ENCODE peak calls at places on chromosome 3, in seven cellular contexts. V is lower lobe of right lung; O is T-cell; E is heart left ventricle; Q is Calu3; R is activated naive CD4-positive, alpha-beta T cell; N is NCI-H2227 treated with DMSO at 0.1 percent for 48 hours. L is an unnamed sample.

GRCh38 chr3:60501303-60501702 is 749.9 kb downstream of the FHIT start:
- DNase-seq in E (no peak), O (no peak), V (no peak), Q (no peak), R (no peak), N (no peak), L (no peak)

GRCh38 chr3:69959581-69959980 is 40.0 kb upstream of the SAMMSON start:
- DNase-seq in Q (no peak), O (no peak), R (no peak), V (no peak), E (no peak), N (no peak), L (no peak)

GRCh38 chr3:100150583-100150982 is 36.3 kb upstream of the FILIP1L start:
- DNase-seq in N (no peak), Q (no peak), R (no peak), E (no peak), O (no peak), V (no peak), L (no peak)

GRCh38 chr3:9153763-9154601 is 95.5 kb downstream of the SRGAP3 start:
- DNase-seq in O (no peak), N (no peak), R (no peak), V (no peak), Q (no peak), E (peak), L (no peak)

GRCh38 chr3:110624571-110624970 is 447.0 kb upstream of the NECTIN3 start:
- DNase-seq in E (no peak), R (no peak), O (no peak), V (no peak), Q (no peak), N (no peak), L (no peak)

GRCh38 chr3:20648921-20649381 is 462.9 kb upstream of the SGO1 start:
- DNase-seq in R (no peak), E (no peak), N (no peak), O (no peak), Q (no peak), V (no peak), L (peak)

GRCh38 chr3:64133272-64133671 is 92.0 kb downstream of the PRICKLE2 start:
- DNase-seq in R (no peak), N (no peak), Q (no peak), V (no peak), E (no peak), O (no peak), L (no peak)

GRCh38 chr3:54628888-54629368 is 298.9 kb downstream of the LRTM1 start:
- DNase-seq in Q (no peak), E (no peak), N (no peak), R (no peak), V (no peak), O (no peak), L (no peak)

GRCh38 chr3:134406331-134407246 is 32.3 kb upstream of the AMOTL2 start:
- DNase-seq in Q (peak), R (no peak), V (peak), E (peak), N (peak), O (no peak), L (no peak)

GRCh38 chr3:29128004-29128403 is 152.9 kb upstream of the RBMS3 start:
- DNase-seq in Q (no peak), V (no peak), E (no peak), N (no peak), O (no peak), R (no peak), L (no peak)